ENCODE peak calls at places on chromosomes 6 and 20, in eight cellular contexts. A is tibial nerve; K is heart right ventricle; N is CD4-positive, alpha-beta T cell; H is AG04450; L is OCI-LY7; D is SK-N-SH; R is astrocyte. Z is an unnamed sample.

GRCh38 chr6:68777956-68778355 is 142.9 kb downstream of the ADGRB3 start:
- DNase-seq in A (peak; percentile 7), K (no peak), N (no peak), H (no peak), L (no peak), D (peak; percentile 36), R (peak; percentile 42), Z (no peak)

GRCh38 chr6:108902389-108902792 is 54.2 kb downstream of the ARMC2 start:
- DNase-seq in A (no peak), K (no peak), N (no peak), H (no peak), L (peak; percentile 54), D (no peak), R (peak; percentile 35), Z (no peak)

GRCh38 chr6:124977067-124977908 is 15.1 kb downstream of the RNF217 start:
- DNase-seq in A (no peak), K (no peak), N (no peak), H (no peak), L (no peak), D (no peak), R (peak; percentile 75), Z (no peak)

GRCh38 chr6:44256291-44257006 is 879 bp downstream of the SLC35B2 start:
- DNase-seq in A (no peak), K (no peak), N (no peak), H (no peak), L (no peak), D (no peak), R (no peak), Z (no peak)

GRCh38 chr6:36515844-36516243 is 31.4 kb downstream of the STK38 start:
- DNase-seq in A (no peak), K (no peak), N (no peak), H (no peak), L (no peak), D (no peak), R (no peak), Z (no peak)

GRCh38 chr6:150940951-150941350 is 75.4 kb downstream of the MTHFD1L start:
- DNase-seq in A (no peak), K (no peak), N (no peak), H (no peak), L (no peak), D (no peak), R (no peak), Z (no peak)

GRCh38 chr6:53042112-53042511 is 23.1 kb upstream of the FBXO9 start:
- DNase-seq in A (no peak), K (no peak), N (no peak), H (peak; percentile 79), L (no peak), D (no peak), R (peak; percentile 95), Z (no peak)

GRCh38 chr6:107264357-107264831 is 149.1 kb upstream of the BEND3 start:
- DNase-seq in A (no peak), K (no peak), N (no peak), H (peak; percentile 55), L (no peak), D (peak; percentile 49), R (peak; percentile 68), Z (no peak)

GRCh38 chr6:160520043-160520904 is 143.8 kb downstream of the LPA start:
- DNase-seq in A (peak; percentile 83), K (peak; percentile 78), N (peak; percentile 61), H (peak; percentile 20), L (peak; percentile 30), D (peak; percentile 79), R (peak; percentile 34), Z (peak; percentile 49)

GRCh38 chr20:37669062-37669772 is 24.6 kb upstream of the CTNNBL1 start:
- DNase-seq in A (no peak), K (no peak), N (no peak), H (no peak), L (no peak), D (no peak), R (no peak), Z (no peak)

GRCh38 chr6:132401120-132401940 is at the start of gene MOXD1:
- DNase-seq in A (no peak), K (peak; percentile 41), N (no peak), H (no peak), L (no peak), D (peak; percentile 65), R (no peak), Z (no peak)

GRCh38 chr20:36465109-36466080 is 75.9 kb upstream of the MYL9 start:
- DNase-seq in A (peak; percentile 49), K (no peak), N (peak; percentile 27), H (peak; percentile 29), L (no peak), D (no peak), R (peak; percentile 83), Z (no peak)

GRCh38 chr6:142568857-142569597 is 267.2 kb downstream of the ADGRG6 start:
- DNase-seq in A (no peak), K (no peak), N (no peak), H (peak; percentile 10), L (no peak), D (no peak), R (peak; percentile 90), Z (no peak)

GRCh38 chr6:169253745-169254238 is at the start of gene THBS2:
- DNase-seq in A (peak; percentile 66), K (no peak), N (no peak), H (peak; percentile 81), L (no peak), D (no peak), R (peak; percentile 96), Z (no peak)

GRCh38 chr6:118401325-118401998 is 146.6 kb upstream of the PLN start:
- DNase-seq in A (no peak), K (no peak), N (no peak), H (no peak), L (no peak), D (no peak), R (no peak), Z (no peak)

GRCh38 chr6:75775219-75775618 is 26.2 kb downstream of the MYO6 start:
- DNase-seq in A (no peak), K (no peak), N (no peak), H (no peak), L (no peak), D (peak; percentile 15), R (no peak), Z (no peak)

GRCh38 chr6:10316327-10316726 is 98.5 kb downstream of the TFAP2A start:
- DNase-seq in A (no peak), K (no peak), N (no peak), H (peak; percentile 36), L (no peak), D (no peak), R (peak; percentile 95), Z (no peak)

GRCh38 chr6:40626886-40627285 is 39.7 kb upstream of the LRFN2 start:
- DNase-seq in A (no peak), K (no peak), N (no peak), H (no peak), L (no peak), D (no peak), R (no peak), Z (no peak)

GRCh38 chr6:82458147-82458546 is 94.5 kb downstream of the TPBG start:
- DNase-seq in A (no peak), K (no peak), N (no peak), H (no peak), L (no peak), D (no peak), R (no peak), Z (no peak)

GRCh38 chr6:143196525-143197225 is 136.0 kb downstream of the AIG1 start:
- DNase-seq in A (no peak), K (no peak), N (no peak), H (no peak), L (no peak), D (no peak), R (peak; percentile 80), Z (no peak)

GRCh38 chr20:38790210-38791053 is 15.1 kb upstream of the PPP1R16B start:
- DNase-seq in A (no peak), K (no peak), N (peak; percentile 38), H (no peak), L (peak; percentile 53), D (peak; percentile 51), R (peak; percentile 15), Z (no peak)
- TF ChIP-seq CTCF in A (peak; percentile 23), K (peak; percentile 30), N (peak; percentile 85), H (peak; percentile 22), L (peak; percentile 85), D (peak; percentile 67), R (peak; percentile 38), Z (no peak)

GRCh38 chr6:11522819-11523218 is 14.7 kb upstream of the TMEM170B start:
- DNase-seq in A (peak; percentile 47), K (no peak), N (no peak), H (no peak), L (no peak), D (no peak), R (no peak), Z (peak; percentile 53)
- TF ChIP-seq CTCF in A (no peak), K (no peak), N (no peak), H (no peak), L (no peak), D (no peak), R (no peak), Z (no peak)

DNA sequence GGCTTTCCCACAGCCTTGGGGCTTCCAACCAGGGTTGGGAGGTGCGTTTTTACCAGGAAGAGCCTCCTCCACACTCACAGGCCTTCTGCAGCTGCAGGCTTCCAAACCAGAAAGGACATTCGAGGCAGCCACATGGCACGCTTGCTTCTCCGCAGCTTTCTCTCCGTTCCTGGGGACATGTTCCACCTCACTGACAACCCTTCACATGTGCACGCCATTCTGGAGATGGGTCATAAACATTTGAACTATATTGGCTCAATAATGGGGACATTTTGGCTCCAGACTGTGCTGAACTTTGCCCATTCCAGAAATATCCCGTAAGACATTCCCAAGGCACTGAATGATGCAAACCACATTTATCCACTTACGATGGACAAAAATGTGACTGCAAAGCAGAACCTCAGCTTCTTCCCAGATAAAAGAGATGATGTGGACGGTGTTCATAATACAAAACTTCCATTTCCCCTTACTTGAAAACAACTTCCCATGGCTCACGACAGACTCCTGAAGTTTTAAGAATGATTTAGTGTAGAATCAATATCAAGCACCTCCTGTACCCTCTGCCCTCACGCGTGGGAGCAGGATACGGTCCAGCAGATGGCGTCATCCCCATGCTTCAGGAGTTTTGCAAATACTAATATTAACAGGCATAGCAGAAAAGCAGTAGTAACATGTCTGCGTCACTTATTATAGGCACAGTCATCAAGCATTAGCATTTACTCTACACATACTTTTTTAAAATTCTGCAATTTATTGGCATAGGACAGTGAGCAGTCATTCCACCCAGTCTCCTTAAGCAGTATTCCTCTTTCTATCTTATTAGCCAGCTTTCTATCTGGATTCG is 25.4 kb upstream of the FOXF2 start:
- DNase-seq in A (peak; percentile 36), K (no peak), N (no peak), H (no peak), L (no peak), D (no peak), R (no peak), Z (no peak)
- TF ChIP-seq CTCF in A (no peak), K (peak; percentile 25), N (no peak), H (peak; percentile 36), L (peak; percentile 65), D (peak; percentile 25), R (peak; percentile 9), Z (no peak)

GRCh38 chr6:153816306-153816845 is 222.7 kb upstream of the OPRM1 start:
- DNase-seq in A (no peak), K (no peak), N (no peak), H (no peak), L (no peak), D (no peak), R (no peak), Z (no peak)

DNA sequence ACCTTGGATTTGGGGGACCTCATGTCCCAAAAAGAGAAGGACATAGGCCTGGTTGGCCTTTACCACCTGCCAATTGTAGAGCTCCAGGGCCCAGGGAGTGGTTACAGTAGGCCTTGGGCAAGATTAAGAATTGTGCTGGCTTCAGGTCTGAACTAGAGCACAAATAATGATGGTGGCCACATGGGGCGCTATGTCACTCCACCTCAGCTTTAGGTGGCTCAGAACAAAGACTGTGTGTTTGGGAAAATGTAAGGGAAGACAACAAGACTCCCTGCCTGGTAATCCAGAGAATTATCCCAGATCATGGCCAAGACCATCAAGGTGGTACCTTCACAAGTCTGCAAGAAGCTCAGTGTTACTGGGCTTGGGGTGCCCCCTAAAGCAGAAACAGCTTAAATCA is 224.9 kb upstream of the OPRM1 start:
- DNase-seq in A (no peak), K (no peak), N (no peak), H (no peak), L (no peak), D (no peak), R (no peak), Z (no peak)
- TF ChIP-seq CTCF in A (no peak), K (no peak), N (no peak), H (no peak), L (peak; percentile 65), D (peak; percentile 33), R (no peak), Z (no peak)

Z was measured in CD14-positive monocyte.